ENCODE peak calls at places on chromosomes 4 and X, in four cellular contexts. Z, S, E and K are unnamed samples.
A peak's percentile ranks its signal among the peaks of the same experiment; 100 is the strongest.

GRCh38 chr4:136864580-136865185 is 667.6 kb downstream of the PCDH18 start:
- DNase-seq in S (peak; percentile 24), E (no peak), Z (peak; percentile 38), K (no peak)

GRCh38 chr4:8409271-8410065 is 31.1 kb downstream of the ACOX3 start:
- DNase-seq in E (no peak), Z (no peak), S (no peak), K (peak; percentile 74)

GRCh38 chrX:123675154-123675553 is 57.7 kb downstream of the THOC2 start:
- DNase-seq in S (no peak), Z (no peak), E (no peak), K (no peak)

GRCh38 chr4:108172231-108172779 is 3.6 kb upstream of the LEF1 start:
- DNase-seq in Z (peak; percentile 65), S (no peak), E (no peak), K (no peak)

GRCh38 chr4:74669702-74670101 is 124.6 kb downstream of the BTC start:
- DNase-seq in S (no peak), Z (no peak), E (no peak), K (no peak)

GRCh38 chr4:39470402-39470801 is 11.5 kb downstream of the LIAS start:
- DNase-seq in S (no peak), Z (no peak), E (no peak), K (no peak)

GRCh38 chrX:1388651-1389050 is 3.3 kb downstream of the SLC25A6 start:
- DNase-seq in E (no peak), S (no peak), Z (no peak), K (no peak)

GRCh38 chr4:168153596-168154440 is 61.5 kb downstream of the ANXA10 start:
- DNase-seq in Z (no peak), S (peak; percentile 8), E (peak; percentile 59), K (peak; percentile 74)

GRCh38 chr4:127212701-127213100 is 420.1 kb upstream of the INTU start:
- DNase-seq in Z (no peak), S (no peak), E (no peak), K (no peak)

GRCh38 chr4:88728146-88728545 is 30.5 kb upstream of the NAP1L5 start:
- DNase-seq in S (no peak), Z (no peak), E (no peak), K (no peak)

GRCh38 chr4:185512516-185512915 is 22.8 kb downstream of the PDLIM3 start:
- DNase-seq in Z (no peak), S (no peak), E (no peak), K (no peak)

GRCh38 chr4:103204114-103204513 is 6.0 kb upstream of the CENPE start:
- DNase-seq in S (no peak), Z (no peak), E (no peak), K (no peak)

GRCh38 chr4:26076896-26077295 is 162.9 kb downstream of the SMIM20 start:
- DNase-seq in S (no peak), Z (no peak), E (no peak), K (no peak)

GRCh38 chr4:9971711-9972110 is 49.6 kb downstream of the SLC2A9 start:
- DNase-seq in E (no peak), S (no peak), Z (no peak), K (no peak)

GRCh38 chr4:90209922-90210321 is 82.7 kb downstream of the CCSER1 start:
- DNase-seq in E (no peak), Z (no peak), S (no peak), K (no peak)

GRCh38 chrX:12975670-12975965 is 708 bp downstream of the TMSB4X start:
- DNase-seq in E (no peak), Z (no peak), S (no peak), K (peak; percentile 26)

GRCh38 chr4:9953089-9953488 is 68.2 kb downstream of the SLC2A9 start:
- DNase-seq in Z (no peak), E (no peak), S (no peak), K (no peak)

GRCh38 chr4:184014301-184014700 is 109.2 kb downstream of the STOX2 start:
- DNase-seq in S (no peak), Z (no peak), E (no peak), K (no peak)

GRCh38 chr4:164768516-164768915 is 14.6 kb downstream of the SMIM31 start:
- DNase-seq in Z (no peak), E (no peak), S (no peak), K (no peak)

GRCh38 chr4:26782168-26782829 is 78.3 kb upstream of the STIM2 start:
- DNase-seq in S (no peak), Z (no peak), E (no peak), K (no peak)

GRCh38 chrX:120358687-120359086 is 3.2 kb upstream of the ATP1B4 start:
- DNase-seq in S (no peak), E (no peak), Z (no peak), K (no peak)

DNA sequence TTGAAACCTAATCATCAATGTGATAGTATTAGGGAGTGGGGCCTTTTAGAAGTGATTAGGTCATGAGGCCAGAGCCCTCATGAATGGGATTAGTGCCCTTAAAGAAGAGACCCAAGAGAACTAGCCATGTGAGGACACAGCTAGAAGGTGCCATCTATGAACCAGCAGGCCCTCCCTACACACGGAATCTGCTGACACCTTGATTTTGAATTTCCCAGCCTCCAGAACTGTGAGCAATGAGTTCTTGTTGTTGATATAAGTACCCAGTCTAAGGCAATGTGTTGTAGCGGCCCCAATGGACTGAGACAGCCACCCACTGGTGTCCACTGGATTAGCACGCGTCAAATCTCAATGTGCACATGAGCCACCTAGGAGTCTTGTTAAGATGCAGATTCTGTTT is 8.4 kb upstream of the ADGRG2 start:
- DNase-seq in S (no peak), E (no peak), Z (no peak), K (no peak)
- TF ChIP-seq CTCF in S (no peak), E (no peak), Z (no peak), K (no peak)

GRCh38 chr4:115119804-115120352 is 6.5 kb upstream of the NDST4 start:
- DNase-seq in E (no peak), Z (no peak), S (no peak), K (no peak)
- TF ChIP-seq CTCF in E (no peak), Z (no peak), S (no peak), K (no peak)

GRCh38 chr4:14871676-14872430 is 130.4 kb upstream of the CPEB2 start:
- DNase-seq in Z (no peak), S (no peak), E (no peak), K (no peak)
- TF ChIP-seq CTCF in Z (peak; percentile 39), S (peak; percentile 62), E (no peak), K (peak; percentile 33)

DNA sequence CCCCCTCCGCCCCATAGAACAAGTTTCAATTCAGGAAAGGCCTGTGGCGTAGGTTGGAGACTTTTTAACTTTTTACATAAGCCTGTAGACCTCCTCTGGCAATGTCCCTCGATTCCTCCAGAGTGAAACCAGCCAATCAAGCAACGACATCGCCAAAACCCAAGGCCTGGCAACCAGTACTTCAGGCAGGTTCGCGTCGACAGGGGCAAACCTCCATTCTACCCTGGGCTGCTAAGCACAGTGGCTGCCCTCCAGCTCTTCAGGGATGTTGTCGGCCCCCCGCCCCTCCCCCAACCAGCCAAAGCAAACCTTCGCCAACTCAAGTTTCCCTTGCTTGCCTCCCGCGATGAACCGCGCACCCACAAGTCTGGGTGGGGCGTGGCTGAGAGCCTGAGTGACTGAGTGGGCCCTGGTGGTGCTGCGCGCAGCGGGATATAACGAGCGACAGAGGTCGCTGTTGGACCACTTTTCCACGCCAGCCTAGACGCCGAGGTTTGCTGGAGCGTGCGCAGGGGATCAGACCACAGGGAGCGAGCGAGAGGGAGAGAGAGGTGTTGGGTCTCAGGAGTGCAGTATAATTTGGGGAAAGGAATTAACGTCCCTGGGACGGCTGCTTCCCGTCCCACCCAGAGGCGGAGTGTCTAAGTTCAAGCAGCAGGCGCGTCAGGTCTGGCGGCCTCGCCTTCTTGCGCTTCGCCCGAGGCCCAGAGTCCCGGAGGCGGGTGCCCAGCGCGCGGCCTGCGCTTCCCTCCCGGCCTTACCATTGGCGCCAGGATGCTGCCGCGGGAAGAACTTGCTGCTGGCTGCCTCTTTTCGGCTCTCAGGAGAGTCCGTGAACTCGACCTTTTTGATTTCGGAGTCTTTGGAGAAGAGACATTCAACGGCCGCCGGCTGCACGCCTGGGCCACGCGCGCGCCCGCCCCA is 9.0 kb upstream of the PITX2 start:
- DNase-seq in S (peak; percentile 33), E (no peak), Z (peak; percentile 87), K (peak; percentile 49)
- TF ChIP-seq CTCF in S (peak; percentile 70), E (no peak), Z (peak; percentile 81), K (peak; percentile 70)

DNA sequence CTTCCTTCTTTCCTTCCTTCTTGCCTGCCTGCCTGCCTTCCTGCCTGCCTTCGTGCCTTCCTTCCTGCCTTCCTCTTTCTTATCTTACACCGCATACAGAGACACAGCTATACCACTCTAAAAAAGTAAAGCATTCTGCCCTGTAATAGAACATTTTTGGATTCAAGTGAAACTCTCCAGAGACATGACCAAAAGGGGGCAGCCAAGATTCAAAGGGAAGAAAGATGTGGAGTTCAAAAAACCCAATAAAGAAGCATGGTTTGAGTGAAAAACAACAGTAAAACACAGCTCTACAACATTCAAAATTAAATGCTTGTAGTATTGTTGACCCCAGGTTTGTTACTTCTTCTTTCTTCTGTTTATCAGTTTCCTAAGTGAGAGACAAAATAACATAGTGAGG is 914.9 kb upstream of the PCDH7 start:
- DNase-seq in E (no peak), S (no peak), Z (no peak), K (no peak)
- TF ChIP-seq CTCF in E (no peak), S (no peak), Z (no peak), K (no peak)

GRCh38 chrX:108735087-108735679 is 1.2 kb downstream of the IRS4 start:
- DNase-seq in S (no peak), E (peak; percentile 9), Z (peak; percentile 33), K (no peak)
- TF ChIP-seq CTCF in S (peak; percentile 15), E (no peak), Z (no peak), K (no peak)